ENCODE peak calls at places on chromosomes 11 and 22, in nine cellular contexts. M is nephron progenitor cell; I is AG10803; J is AG20443; A is GM12878; R is ovary; X is stimulated activated CD4-positive, alpha-beta T cell treated with anti-CD3 and anti-CD28 coated beads, Interleukin-1b, Interleukin-23, amount 100 ng/mL, for 24 hours; W is T follicular helper cell; O is endothelial cell. T is an unnamed sample.

GRCh38 chr11:123525511-123525918 is 95.4 kb downstream of the GRAMD1B start:
- DNase-seq in R (no peak), I (peak; percentile 10), A (no peak), J (peak; percentile 56), M (no peak), X (no peak), O (no peak), W (no peak), T (peak; percentile 79)

GRCh38 chr22:31282748-31283468 is 9.4 kb downstream of the PIK3IP1 start:
- DNase-seq in X (no peak), J (no peak), O (no peak), W (no peak), I (no peak), R (no peak), M (no peak), A (no peak), T (no peak)

GRCh38 chr11:126334665-126335462 is 20.6 kb upstream of the ST3GAL4 start:
- DNase-seq in W (no peak), A (no peak), M (no peak), I (peak; percentile 57), O (no peak), R (no peak), X (no peak), J (peak; percentile 68), T (no peak)

GRCh38 chr22:22742641-22743040 is 98.2 kb downstream of the GGTLC2 start:
- DNase-seq in I (no peak), J (no peak), R (no peak), W (no peak), M (no peak), X (no peak), A (no peak), O (no peak), T (no peak)

GRCh38 chr22:28132466-28132865 is 213.4 kb upstream of the PITPNB start:
- DNase-seq in R (no peak), W (no peak), M (no peak), A (no peak), J (no peak), O (no peak), I (no peak), X (no peak), T (no peak)

GRCh38 chr22:49258107-49259010 is 569.3 kb downstream of the BRD1 start:
- DNase-seq in R (no peak), M (no peak), W (no peak), O (no peak), J (no peak), A (no peak), X (no peak), I (no peak), T (no peak)

GRCh38 chr11:20156876-20157613 is 3.2 kb downstream of the DBX1 start:
- DNase-seq in I (no peak), M (no peak), W (peak; percentile 32), O (no peak), R (no peak), X (no peak), A (no peak), J (no peak), T (no peak)

GRCh38 chr11:107018902-107019493 is 722 bp upstream of the GUCY1A2 start:
- DNase-seq in R (peak; percentile 14), I (peak; percentile 57), M (peak; percentile 82), W (no peak), X (no peak), O (peak; percentile 74), J (peak; percentile 86), A (no peak), T (peak; percentile 16)

GRCh38 chr11:11814614-11815452 is 26.9 kb upstream of the USP47 start:
- DNase-seq in J (no peak), R (no peak), M (no peak), W (no peak), X (no peak), I (no peak), O (no peak), A (no peak), T (no peak)